ENCODE peak calls at places on chromosome 6, in six cellular contexts. One of them, this sample, is unnamed.

GRCh38 chr6:13467216-13467600 is 20.2 kb downstream of the GFOD1 start:
- DNase-seq in NCI-H2081: no peak
- DNase-seq in cardiac fibroblast: no peak
- DNase-seq in HCEC 1CT: no peak
- DNase-seq in SHP77: no peak
- DNase-seq in fibroblast of gingiva: no peak
- DNase-seq in this sample: no peak

GRCh38 chr6:35449287-35449881 is 2.8 kb upstream of the FANCE start:
- DNase-seq in NCI-H2081: peak
- DNase-seq in cardiac fibroblast: peak
- DNase-seq in HCEC 1CT: peak
- DNase-seq in SHP77: peak
- DNase-seq in fibroblast of gingiva: peak
- DNase-seq in this sample: peak

GRCh38 chr6:45445749-45446454 is 68.2 kb upstream of the SUPT3H start:
- DNase-seq in NCI-H2081: peak
- DNase-seq in cardiac fibroblast: peak
- DNase-seq in HCEC 1CT: peak
- DNase-seq in SHP77: peak
- DNase-seq in fibroblast of gingiva: peak
- DNase-seq in this sample: peak

GRCh38 chr6:79031821-79032590 is 46.0 kb downstream of the PHIP start:
- DNase-seq in NCI-H2081: no peak
- DNase-seq in cardiac fibroblast: peak
- DNase-seq in HCEC 1CT: peak
- DNase-seq in SHP77: no peak
- DNase-seq in fibroblast of gingiva: peak
- DNase-seq in this sample: no peak

GRCh38 chr6:336159-337114 is 44.1 kb downstream of the DUSP22 start:
- DNase-seq in NCI-H2081: no peak
- DNase-seq in cardiac fibroblast: no peak
- DNase-seq in HCEC 1CT: no peak
- DNase-seq in SHP77: no peak
- DNase-seq in fibroblast of gingiva: no peak
- DNase-seq in this sample: no peak

GRCh38 chr6:4780360-4780812 is 4.2 kb downstream of the CDYL start:
- DNase-seq in NCI-H2081: no peak
- DNase-seq in cardiac fibroblast: peak
- DNase-seq in HCEC 1CT: peak
- DNase-seq in SHP77: no peak
- DNase-seq in fibroblast of gingiva: peak
- DNase-seq in this sample: peak

GRCh38 chr6:87408721-87409155 is 966 bp downstream of the CFAP206 start:
- DNase-seq in NCI-H2081: no peak
- DNase-seq in cardiac fibroblast: no peak
- DNase-seq in HCEC 1CT: no peak
- DNase-seq in SHP77: no peak
- DNase-seq in fibroblast of gingiva: no peak
- DNase-seq in this sample: no peak

GRCh38 chr6:43060034-43060754 is 763 bp downstream of the KLC4 start:
- DNase-seq in NCI-H2081: peak
- DNase-seq in cardiac fibroblast: no peak
- DNase-seq in HCEC 1CT: no peak
- DNase-seq in SHP77: no peak
- DNase-seq in fibroblast of gingiva: no peak
- DNase-seq in this sample: no peak

GRCh38 chr6:126945150-126945549 is 173.3 kb upstream of the RSPO3 start:
- DNase-seq in NCI-H2081: no peak
- DNase-seq in cardiac fibroblast: no peak
- DNase-seq in HCEC 1CT: no peak
- DNase-seq in SHP77: no peak
- DNase-seq in fibroblast of gingiva: no peak
- DNase-seq in this sample: no peak

This sample was measured in HFFc6.